ENCODE peak calls at places on chromosomes 7 and 10, in four cellular contexts. H is activated CD4-positive, alpha-beta T cell treated with anti-CD3 and anti-CD28 coated beads, Interleukin-2, amount 10 ng/mL, durations not matched to agents 7 days and 5 days; B is tibial artery; O is NT2/D1. Y is an unnamed sample.

GRCh38 chr7:108063520-108063933 is 60.6 kb upstream of the LAMB1 start:
- DNase-seq in O (no peak), H (no peak), B (no peak), Y (no peak)

GRCh38 chr10:34437897-34438296 is 377.2 kb downstream of the PARD3 start:
- DNase-seq in O (no peak), B (no peak), H (no peak), Y (no peak)

GRCh38 chr10:12391191-12391590 is 41.8 kb downstream of the CAMK1D start:
- DNase-seq in H (no peak), B (no peak), O (no peak), Y (no peak)

GRCh38 chr10:27801171-27801785 is 55.7 kb upstream of the MKX start:
- DNase-seq in H (no peak), O (no peak), B (no peak), Y (no peak)

GRCh38 chr7:36400606-36401005 is 10.9 kb downstream of the ANLN start:
- DNase-seq in B (no peak), H (no peak), O (no peak), Y (no peak)

GRCh38 chr10:93224005-93224779 is 150.5 kb downstream of the CYP26A1 start:
- DNase-seq in H (no peak), B (no peak), O (no peak), Y (peak; percentile 7)

GRCh38 chr10:127797339-127797738 is 60.4 kb downstream of the FOXI2 start:
- DNase-seq in B (no peak), O (no peak), H (no peak), Y (no peak)

GRCh38 chr10:43264987-43265798 is 1.7 kb downstream of the RASGEF1A start:
- DNase-seq in B (no peak), H (no peak), O (no peak), Y (no peak)

GRCh38 chr10:30368065-30368718 is 19.1 kb upstream of the MTPAP start:
- DNase-seq in O (no peak), B (no peak), H (no peak), Y (no peak)

GRCh38 chr10:79129361-79129997 is 60.7 kb downstream of the ZMIZ1 start:
- DNase-seq in B (no peak), H (no peak), O (peak; percentile 68), Y (no peak)

GRCh38 chr7:118288098-118288497 is 63.6 kb downstream of the ANKRD7 start:
- DNase-seq in H (peak; percentile 42), O (no peak), B (no peak), Y (no peak)

GRCh38 chr10:12603766-12604470 is 254.6 kb downstream of the CAMK1D start:
- DNase-seq in B (no peak), O (no peak), H (no peak), Y (no peak)

GRCh38 chr10:94092848-94093247 is 99.1 kb downstream of the PLCE1 start:
- DNase-seq in B (no peak), H (no peak), O (no peak), Y (no peak)

GRCh38 chr10:95445837-95446347 is 115.3 kb downstream of the SORBS1 start:
- DNase-seq in B (peak; percentile 89), H (peak; percentile 54), O (peak; percentile 38), Y (peak; percentile 64)

GRCh38 chr10:124619195-124619594 is 125.0 kb downstream of the FAM53B start:
- DNase-seq in H (no peak), B (no peak), O (no peak), Y (no peak)

GRCh38 chr7:96061844-96062243 is 260.1 kb downstream of the SLC25A13 start:
- DNase-seq in B (no peak), O (no peak), H (no peak), Y (no peak)

GRCh38 chr7:68547794-68548193 is 1050.5 kb upstream of the AUTS2 start:
- DNase-seq in H (no peak), B (no peak), O (no peak), Y (no peak)

GRCh38 chr7:49721441-49721840 is 52.0 kb upstream of the VWC2 start:
- DNase-seq in H (no peak), B (no peak), O (no peak), Y (no peak)

GRCh38 chr7:43621729-43622448 is 39.0 kb downstream of the STK17A start:
- DNase-seq in B (no peak), H (no peak), O (no peak), Y (no peak)

GRCh38 chr10:102230264-102230860 is 4.3 kb downstream of the ELOVL3 start:
- DNase-seq in H (no peak), O (peak; percentile 57), B (no peak), Y (no peak)

GRCh38 chr7:156640949-156641485 is 443 bp downstream of the RNF32 start:
- DNase-seq in B (no peak), H (peak; percentile 69), O (no peak), Y (no peak)

GRCh38 chr10:21172774-21173432 is 275.8 kb upstream of the NEBL start:
- DNase-seq in B (no peak), O (no peak), H (no peak), Y (no peak)

GRCh38 chr10:122162566-122163181 is 108.4 kb upstream of the BTBD16 start:
- DNase-seq in O (no peak), B (no peak), H (no peak), Y (no peak)

GRCh38 chr10:132691711-132692153 is 94.2 kb downstream of the NKX6-2 start:
- DNase-seq in B (peak; percentile 55), H (no peak), O (no peak), Y (no peak)

GRCh38 chr10:323651-324293 is 188.5 kb downstream of the ZMYND11 start:
- DNase-seq in O (no peak), H (peak; percentile 52), B (peak; percentile 92), Y (peak; percentile 15)

GRCh38 chr7:1981201-1981877 is 251.4 kb downstream of the MAD1L1 start:
- DNase-seq in B (no peak), H (no peak), O (no peak), Y (no peak)

GRCh38 chr7:44104880-44105771 is 981 bp downstream of the AEBP1 start:
- DNase-seq in H (no peak), O (no peak), B (peak; percentile 93), Y (no peak)

GRCh38 chr7:63067897-63068585 is 930.6 kb upstream of the ZNF722 start:
- DNase-seq in H (no peak), B (peak; percentile 50), O (no peak), Y (no peak)

GRCh38 chr7:6256709-6257535 is 15.5 kb downstream of the CYTH3 start:
- DNase-seq in B (peak; percentile 90), O (no peak), H (no peak), Y (peak; percentile 20)

GRCh38 chr7:99926351-99926750 is 3.1 kb downstream of the GJC3 start:
- DNase-seq in B (no peak), H (no peak), O (no peak), Y (no peak)

GRCh38 chr10:107072786-107073185 is 91.7 kb downstream of the SORCS1 start:
- DNase-seq in B (no peak), H (no peak), O (no peak), Y (no peak)

GRCh38 chr10:80504897-80505465 is 32.7 kb upstream of the SH2D4B start:
- DNase-seq in B (no peak), O (no peak), H (no peak), Y (no peak)

GRCh38 chr7:42552227-42552626 is 315.2 kb upstream of the GLI3 start:
- DNase-seq in O (no peak), H (no peak), B (no peak), Y (no peak)

GRCh38 chr7:129778770-129779601 is 167.5 kb downstream of the NRF1 start:
- DNase-seq in O (no peak), H (no peak), B (no peak), Y (peak; percentile 12)